ENCODE peak calls at places on chromosomes 13 and 19, in five cellular contexts. O, F, G, A and V are unnamed samples.

GRCh38 chr19:45405435-45406164 is 731 bp upstream of the PPP1R13L start:
- DNase-seq in O (peak; percentile 98), F (peak; percentile 80), G (peak; percentile 94), A (peak; percentile 74), V (peak; percentile 61)

GRCh38 chr13:42997381-42997780 is 5.3 kb upstream of the EPSTI1 start:
- DNase-seq in O (no peak), F (no peak), G (no peak), A (no peak), V (no peak)

GRCh38 chr19:37817180-37817911 is 38.0 kb upstream of the ZNF573 start:
- DNase-seq in O (no peak), F (peak; percentile 17), G (peak; percentile 89), A (peak; percentile 29), V (peak; percentile 54)

GRCh38 chr19:4388171-4389063 is 11.9 kb downstream of the SH3GL1 start:
- DNase-seq in O (no peak), F (no peak), G (no peak), A (no peak), V (no peak)

GRCh38 chr13:68390987-68391386 is 1160.9 kb upstream of the PCDH9 start:
- DNase-seq in O (no peak), F (no peak), G (no peak), A (no peak), V (no peak)

GRCh38 chr19:1276620-1277007 is 1.3 kb downstream of the FAM174C start:
- DNase-seq in O (no peak), F (peak; percentile 29), G (no peak), A (no peak), V (no peak)

GRCh38 chr19:57363734-57364181 is 407 bp downstream of the TRAPPC2B start:
- DNase-seq in O (peak; percentile 22), F (no peak), G (no peak), A (no peak), V (no peak)

GRCh38 chr19:55319786-55320185 is 5.4 kb downstream of the TMEM150B start:
- DNase-seq in O (peak; percentile 58), F (no peak), G (peak; percentile 44), A (peak; percentile 12), V (no peak)

GRCh38 chr13:32139251-32139650 is 107.7 kb downstream of the FRY start:
- DNase-seq in O (no peak), F (no peak), G (no peak), A (no peak), V (no peak)

GRCh38 chr19:2517881-2518601 is 42.1 kb downstream of the GADD45B start:
- DNase-seq in O (no peak), F (no peak), G (no peak), A (no peak), V (no peak)

GRCh38 chr13:86446311-86446710 is 647.1 kb upstream of the SLITRK6 start:
- DNase-seq in O (no peak), F (no peak), G (no peak), A (no peak), V (no peak)

GRCh38 chr19:58569943-58570670 is 3.0 kb downstream of the MZF1 start:
- DNase-seq in O (no peak), F (no peak), G (no peak), A (no peak), V (no peak)

GRCh38 chr13:86974995-86975328 is 696.2 kb upstream of the SLITRK5 start:
- DNase-seq in O (no peak), F (no peak), G (no peak), A (no peak), V (no peak)

GRCh38 chr19:39078436-39079200 is 5.5 kb upstream of the ACP7 start:
- DNase-seq in O (peak; percentile 94), F (no peak), G (no peak), A (no peak), V (peak; percentile 73)

GRCh38 chr19:10503002-10503789 is at the start of gene KEAP1:
- DNase-seq in O (no peak), F (peak; percentile 18), G (peak; percentile 33), A (peak; percentile 58), V (no peak)

GRCh38 chr19:54805665-54806515 is 2.5 kb downstream of the KIR2DL4 start:
- DNase-seq in O (no peak), F (no peak), G (no peak), A (no peak), V (no peak)

GRCh38 chr19:3041756-3042517 is 12.9 kb upstream of the TLE2 start:
- DNase-seq in O (no peak), F (no peak), G (no peak), A (no peak), V (no peak)

GRCh38 chr19:54256250-54257115 is 590 bp downstream of the LILRB5 start:
- DNase-seq in O (no peak), F (no peak), G (no peak), A (no peak), V (no peak)

GRCh38 chr13:112182831-112183543 is 116.0 kb downstream of the SOX1 start:
- DNase-seq in O (no peak), F (no peak), G (no peak), A (no peak), V (no peak)

GRCh38 chr13:49450105-49450819 is 6.2 kb downstream of the SETDB2 start:
- DNase-seq in O (no peak), F (no peak), G (no peak), A (no peak), V (no peak)

GRCh38 chr13:113532156-113532806 is 41.8 kb upstream of the DCUN1D2 start:
- DNase-seq in O (no peak), F (no peak), G (no peak), A (no peak), V (no peak)

GRCh38 chr19:50266041-50266440 is 62.6 kb downstream of the MYH14 start:
- DNase-seq in O (no peak), F (no peak), G (no peak), A (no peak), V (no peak)

GRCh38 chr19:35021596-35021995 is 8.7 kb upstream of the SCN1B start:
- DNase-seq in O (no peak), F (no peak), G (no peak), A (no peak), V (no peak)

GRCh38 chr13:89057862-89058261 is 1386.7 kb downstream of the SLITRK5 start:
- DNase-seq in O (no peak), F (no peak), G (no peak), A (no peak), V (no peak)

GRCh38 chr13:48446454-48446853 is 33.5 kb upstream of the LPAR6 start:
- DNase-seq in O (peak; percentile 51), F (no peak), G (no peak), A (no peak), V (no peak)

GRCh38 chr19:44745386-44745831 is 3.1 kb upstream of the BCL3 start:
- DNase-seq in O (no peak), F (no peak), G (peak; percentile 86), A (no peak), V (no peak)

GRCh38 chr19:54393381-54393780 is 21.9 kb upstream of the TTYH1 start:
- DNase-seq in O (no peak), F (no peak), G (no peak), A (no peak), V (no peak)

GRCh38 chr19:28426902-28427232 is 786.1 kb downstream of the UQCRFS1 start:
- DNase-seq in O (no peak), F (no peak), G (no peak), A (no peak), V (no peak)

GRCh38 chr13:64639206-64639605 is 2590.9 kb downstream of the PCDH9 start:
- DNase-seq in O (no peak), F (no peak), G (no peak), A (no peak), V (no peak)

GRCh38 chr19:16587031-16588023 is 15.1 kb upstream of the SLC35E1 start:
- DNase-seq in O (no peak), F (no peak), G (no peak), A (peak; percentile 21), V (peak; percentile 41)